ENCODE peak calls at places on chromosome 4, in six cellular contexts. One of them, this sample, is unnamed.

GRCh38 chr4:60019180-60019579 is 1180.9 kb upstream of the ADGRL3 start:
- DNase-seq in cerebellar nuclear complex: no peak
- DNase-seq in stimulated activated CD4-positive, alpha-beta T cell treated with anti-CD3 and anti-CD28 coated beads, Interleukin-4, amount 100 ng/mL, for 48 hours: no peak
- DNase-seq in HFFc6: no peak
- DNase-seq in stimulated activated naive CD8-positive, alpha-beta T cell treated with anti-CD3 and anti-CD28 coated beads, Interleukin-15, Interleukin-2, amounts not matched to agents 100 U/mL and 50 U/mL, for 24 hours: no peak
- DNase-seq in NCI-H2171 treated with DMSO at 0.1 percent for 48 hours: no peak
- DNase-seq in this sample: no peak

GRCh38 chr4:117164338-117164737 is 79.0 kb upstream of the TRAM1L1 start:
- DNase-seq in cerebellar nuclear complex: no peak
- DNase-seq in stimulated activated CD4-positive, alpha-beta T cell treated with anti-CD3 and anti-CD28 coated beads, Interleukin-4, amount 100 ng/mL, for 48 hours: no peak
- DNase-seq in HFFc6: no peak
- DNase-seq in stimulated activated naive CD8-positive, alpha-beta T cell treated with anti-CD3 and anti-CD28 coated beads, Interleukin-15, Interleukin-2, amounts not matched to agents 100 U/mL and 50 U/mL, for 24 hours: no peak
- DNase-seq in NCI-H2171 treated with DMSO at 0.1 percent for 48 hours: no peak
- DNase-seq in this sample: peak

GRCh38 chr4:141686929-141687328 is 50.5 kb downstream of the IL15 start:
- DNase-seq in cerebellar nuclear complex: no peak
- DNase-seq in stimulated activated CD4-positive, alpha-beta T cell treated with anti-CD3 and anti-CD28 coated beads, Interleukin-4, amount 100 ng/mL, for 48 hours: no peak
- DNase-seq in HFFc6: no peak
- DNase-seq in stimulated activated naive CD8-positive, alpha-beta T cell treated with anti-CD3 and anti-CD28 coated beads, Interleukin-15, Interleukin-2, amounts not matched to agents 100 U/mL and 50 U/mL, for 24 hours: no peak
- DNase-seq in NCI-H2171 treated with DMSO at 0.1 percent for 48 hours: no peak
- DNase-seq in this sample: no peak

GRCh38 chr4:123553733-123554132 is 157.1 kb downstream of the SPRY1 start:
- DNase-seq in cerebellar nuclear complex: no peak
- DNase-seq in stimulated activated CD4-positive, alpha-beta T cell treated with anti-CD3 and anti-CD28 coated beads, Interleukin-4, amount 100 ng/mL, for 48 hours: no peak
- DNase-seq in HFFc6: no peak
- DNase-seq in stimulated activated naive CD8-positive, alpha-beta T cell treated with anti-CD3 and anti-CD28 coated beads, Interleukin-15, Interleukin-2, amounts not matched to agents 100 U/mL and 50 U/mL, for 24 hours: no peak
- DNase-seq in NCI-H2171 treated with DMSO at 0.1 percent for 48 hours: no peak
- DNase-seq in this sample: no peak

GRCh38 chr4:183698909-183699308 is 39.8 kb downstream of the TRAPPC11 start:
- DNase-seq in cerebellar nuclear complex: no peak
- DNase-seq in stimulated activated CD4-positive, alpha-beta T cell treated with anti-CD3 and anti-CD28 coated beads, Interleukin-4, amount 100 ng/mL, for 48 hours: no peak
- DNase-seq in HFFc6: no peak
- DNase-seq in stimulated activated naive CD8-positive, alpha-beta T cell treated with anti-CD3 and anti-CD28 coated beads, Interleukin-15, Interleukin-2, amounts not matched to agents 100 U/mL and 50 U/mL, for 24 hours: no peak
- DNase-seq in NCI-H2171 treated with DMSO at 0.1 percent for 48 hours: no peak
- DNase-seq in this sample: no peak

GRCh38 chr4:151801547-151802516 is 41.0 kb upstream of the GATB start:
- DNase-seq in cerebellar nuclear complex: no peak
- DNase-seq in stimulated activated CD4-positive, alpha-beta T cell treated with anti-CD3 and anti-CD28 coated beads, Interleukin-4, amount 100 ng/mL, for 48 hours: peak
- DNase-seq in HFFc6: peak
- DNase-seq in stimulated activated naive CD8-positive, alpha-beta T cell treated with anti-CD3 and anti-CD28 coated beads, Interleukin-15, Interleukin-2, amounts not matched to agents 100 U/mL and 50 U/mL, for 24 hours: peak
- DNase-seq in NCI-H2171 treated with DMSO at 0.1 percent for 48 hours: peak
- DNase-seq in this sample: no peak

GRCh38 chr4:153634737-153635353 is 49.2 kb upstream of the TLR2 start:
- DNase-seq in cerebellar nuclear complex: no peak
- DNase-seq in stimulated activated CD4-positive, alpha-beta T cell treated with anti-CD3 and anti-CD28 coated beads, Interleukin-4, amount 100 ng/mL, for 48 hours: no peak
- DNase-seq in HFFc6: peak
- DNase-seq in stimulated activated naive CD8-positive, alpha-beta T cell treated with anti-CD3 and anti-CD28 coated beads, Interleukin-15, Interleukin-2, amounts not matched to agents 100 U/mL and 50 U/mL, for 24 hours: no peak
- DNase-seq in NCI-H2171 treated with DMSO at 0.1 percent for 48 hours: no peak
- DNase-seq in this sample: peak

GRCh38 chr4:114281561-114281960 is 302.1 kb upstream of the ARSJ start:
- DNase-seq in cerebellar nuclear complex: no peak
- DNase-seq in stimulated activated CD4-positive, alpha-beta T cell treated with anti-CD3 and anti-CD28 coated beads, Interleukin-4, amount 100 ng/mL, for 48 hours: no peak
- DNase-seq in HFFc6: peak
- DNase-seq in stimulated activated naive CD8-positive, alpha-beta T cell treated with anti-CD3 and anti-CD28 coated beads, Interleukin-15, Interleukin-2, amounts not matched to agents 100 U/mL and 50 U/mL, for 24 hours: no peak
- DNase-seq in NCI-H2171 treated with DMSO at 0.1 percent for 48 hours: no peak
- DNase-seq in this sample: no peak

GRCh38 chr4:96228463-96228862 is 388.6 kb downstream of the PDHA2 start:
- DNase-seq in cerebellar nuclear complex: no peak
- DNase-seq in stimulated activated CD4-positive, alpha-beta T cell treated with anti-CD3 and anti-CD28 coated beads, Interleukin-4, amount 100 ng/mL, for 48 hours: no peak
- DNase-seq in HFFc6: no peak
- DNase-seq in stimulated activated naive CD8-positive, alpha-beta T cell treated with anti-CD3 and anti-CD28 coated beads, Interleukin-15, Interleukin-2, amounts not matched to agents 100 U/mL and 50 U/mL, for 24 hours: no peak
- DNase-seq in NCI-H2171 treated with DMSO at 0.1 percent for 48 hours: no peak
- DNase-seq in this sample: no peak